ENCODE peak calls at places on chromosome 16, in nine cellular contexts. One of them, this sample, is unnamed.

GRCh38 chr16:68889508-68890150 is 46.3 kb downstream of the TANGO6 start:
- DNase-seq in HS-5: no peak
- DNase-seq in RPMI7951: no peak
- DNase-seq in left ventricle myocardium inferior: no peak
- DNase-seq in left colon: no peak
- DNase-seq in heart left ventricle: no peak
- DNase-seq in activated gamma-delta T cell treated with anti-CD3 and anti-CD28 coated beads, Interleukin-2, amount 50 U/mL, for 16 hours: no peak
- DNase-seq in stimulated activated naive CD8-positive, alpha-beta T cell treated with anti-CD3 and anti-CD28 coated beads, Interleukin-15, amount 100 ng/mL, for 72 hours: no peak
- DNase-seq in OCI-M1: no peak
- DNase-seq in this sample: no peak

GRCh38 chr16:58732545-58733247 is 1.4 kb downstream of the GOT2 start:
- DNase-seq in left ventricle myocardium inferior: no peak
- DNase-seq in RPMI7951: peak
- DNase-seq in OCI-M1: no peak
- DNase-seq in stimulated activated naive CD8-positive, alpha-beta T cell treated with anti-CD3 and anti-CD28 coated beads, Interleukin-15, amount 100 ng/mL, for 72 hours: peak
- DNase-seq in left colon: no peak
- DNase-seq in HS-5: no peak
- DNase-seq in activated gamma-delta T cell treated with anti-CD3 and anti-CD28 coated beads, Interleukin-2, amount 50 U/mL, for 16 hours: no peak
- DNase-seq in heart left ventricle: no peak
- DNase-seq in this sample: no peak

GRCh38 chr16:89257281-89257731 is 39.8 kb downstream of the ZNF778 start:
- DNase-seq in heart left ventricle: no peak
- DNase-seq in activated gamma-delta T cell treated with anti-CD3 and anti-CD28 coated beads, Interleukin-2, amount 50 U/mL, for 16 hours: no peak
- DNase-seq in left ventricle myocardium inferior: no peak
- DNase-seq in RPMI7951: peak
- DNase-seq in HS-5: no peak
- DNase-seq in stimulated activated naive CD8-positive, alpha-beta T cell treated with anti-CD3 and anti-CD28 coated beads, Interleukin-15, amount 100 ng/mL, for 72 hours: no peak
- DNase-seq in OCI-M1: no peak
- DNase-seq in left colon: no peak
- DNase-seq in this sample: no peak

GRCh38 chr16:49061315-49061714 is 220.3 kb downstream of the CBLN1 start:
- DNase-seq in left ventricle myocardium inferior: peak
- DNase-seq in left colon: no peak
- DNase-seq in OCI-M1: no peak
- DNase-seq in RPMI7951: no peak
- DNase-seq in activated gamma-delta T cell treated with anti-CD3 and anti-CD28 coated beads, Interleukin-2, amount 50 U/mL, for 16 hours: no peak
- DNase-seq in stimulated activated naive CD8-positive, alpha-beta T cell treated with anti-CD3 and anti-CD28 coated beads, Interleukin-15, amount 100 ng/mL, for 72 hours: no peak
- DNase-seq in HS-5: no peak
- DNase-seq in heart left ventricle: peak
- DNase-seq in this sample: no peak

GRCh38 chr16:49548571-49548970 is 175.0 kb downstream of the C16orf78 start:
- DNase-seq in stimulated activated naive CD8-positive, alpha-beta T cell treated with anti-CD3 and anti-CD28 coated beads, Interleukin-15, amount 100 ng/mL, for 72 hours: no peak
- DNase-seq in activated gamma-delta T cell treated with anti-CD3 and anti-CD28 coated beads, Interleukin-2, amount 50 U/mL, for 16 hours: no peak
- DNase-seq in RPMI7951: no peak
- DNase-seq in OCI-M1: no peak
- DNase-seq in left ventricle myocardium inferior: no peak
- DNase-seq in HS-5: no peak
- DNase-seq in heart left ventricle: no peak
- DNase-seq in left colon: no peak
- DNase-seq in this sample: no peak

GRCh38 chr16:71924710-71925109 is 29.4 kb downstream of the IST1 start:
- DNase-seq in left ventricle myocardium inferior: no peak
- DNase-seq in OCI-M1: no peak
- DNase-seq in stimulated activated naive CD8-positive, alpha-beta T cell treated with anti-CD3 and anti-CD28 coated beads, Interleukin-15, amount 100 ng/mL, for 72 hours: no peak
- DNase-seq in heart left ventricle: no peak
- DNase-seq in HS-5: no peak
- DNase-seq in activated gamma-delta T cell treated with anti-CD3 and anti-CD28 coated beads, Interleukin-2, amount 50 U/mL, for 16 hours: no peak
- DNase-seq in left colon: no peak
- DNase-seq in RPMI7951: no peak
- DNase-seq in this sample: no peak

GRCh38 chr16:79009911-79010310 is 590.6 kb downstream of the MAF start:
- DNase-seq in HS-5: no peak
- DNase-seq in OCI-M1: no peak
- DNase-seq in heart left ventricle: no peak
- DNase-seq in activated gamma-delta T cell treated with anti-CD3 and anti-CD28 coated beads, Interleukin-2, amount 50 U/mL, for 16 hours: no peak
- DNase-seq in left colon: no peak
- DNase-seq in stimulated activated naive CD8-positive, alpha-beta T cell treated with anti-CD3 and anti-CD28 coated beads, Interleukin-15, amount 100 ng/mL, for 72 hours: no peak
- DNase-seq in RPMI7951: no peak
- DNase-seq in left ventricle myocardium inferior: no peak
- DNase-seq in this sample: no peak

GRCh38 chr16:12775689-12776236 is 27.9 kb downstream of the CPPED1 start:
- DNase-seq in left colon: no peak
- DNase-seq in HS-5: no peak
- DNase-seq in OCI-M1: no peak
- DNase-seq in activated gamma-delta T cell treated with anti-CD3 and anti-CD28 coated beads, Interleukin-2, amount 50 U/mL, for 16 hours: no peak
- DNase-seq in RPMI7951: no peak
- DNase-seq in heart left ventricle: no peak
- DNase-seq in left ventricle myocardium inferior: no peak
- DNase-seq in stimulated activated naive CD8-positive, alpha-beta T cell treated with anti-CD3 and anti-CD28 coated beads, Interleukin-15, amount 100 ng/mL, for 72 hours: no peak
- DNase-seq in this sample: no peak

GRCh38 chr16:10121496-10121895 is 60.7 kb downstream of the GRIN2A start:
- DNase-seq in left colon: no peak
- DNase-seq in OCI-M1: no peak
- DNase-seq in activated gamma-delta T cell treated with anti-CD3 and anti-CD28 coated beads, Interleukin-2, amount 50 U/mL, for 16 hours: no peak
- DNase-seq in heart left ventricle: no peak
- DNase-seq in left ventricle myocardium inferior: no peak
- DNase-seq in HS-5: peak
- DNase-seq in stimulated activated naive CD8-positive, alpha-beta T cell treated with anti-CD3 and anti-CD28 coated beads, Interleukin-15, amount 100 ng/mL, for 72 hours: no peak
- DNase-seq in RPMI7951: peak
- DNase-seq in this sample: no peak

GRCh38 chr16:80993293-80993691 is 13.4 kb downstream of the CMC2 start:
- DNase-seq in activated gamma-delta T cell treated with anti-CD3 and anti-CD28 coated beads, Interleukin-2, amount 50 U/mL, for 16 hours: no peak
- DNase-seq in stimulated activated naive CD8-positive, alpha-beta T cell treated with anti-CD3 and anti-CD28 coated beads, Interleukin-15, amount 100 ng/mL, for 72 hours: no peak
- DNase-seq in RPMI7951: peak
- DNase-seq in OCI-M1: peak
- DNase-seq in left colon: no peak
- DNase-seq in heart left ventricle: no peak
- DNase-seq in left ventricle myocardium inferior: no peak
- DNase-seq in HS-5: peak
- DNase-seq in this sample: peak

GRCh38 chr16:70680495-70681381 is 5.1 kb downstream of the MTSS2 start:
- DNase-seq in HS-5: no peak
- DNase-seq in RPMI7951: no peak
- DNase-seq in heart left ventricle: no peak
- DNase-seq in activated gamma-delta T cell treated with anti-CD3 and anti-CD28 coated beads, Interleukin-2, amount 50 U/mL, for 16 hours: no peak
- DNase-seq in stimulated activated naive CD8-positive, alpha-beta T cell treated with anti-CD3 and anti-CD28 coated beads, Interleukin-15, amount 100 ng/mL, for 72 hours: no peak
- DNase-seq in left colon: no peak
- DNase-seq in OCI-M1: no peak
- DNase-seq in left ventricle myocardium inferior: peak
- DNase-seq in this sample: no peak

GRCh38 chr16:86171329-86171728 is 272.4 kb downstream of the IRF8 start:
- DNase-seq in stimulated activated naive CD8-positive, alpha-beta T cell treated with anti-CD3 and anti-CD28 coated beads, Interleukin-15, amount 100 ng/mL, for 72 hours: no peak
- DNase-seq in OCI-M1: no peak
- DNase-seq in activated gamma-delta T cell treated with anti-CD3 and anti-CD28 coated beads, Interleukin-2, amount 50 U/mL, for 16 hours: no peak
- DNase-seq in HS-5: no peak
- DNase-seq in left ventricle myocardium inferior: no peak
- DNase-seq in RPMI7951: peak
- DNase-seq in heart left ventricle: no peak
- DNase-seq in left colon: no peak
- DNase-seq in this sample: no peak

GRCh38 chr16:86664518-86665318 is 86.4 kb downstream of the FOXL1 start:
- DNase-seq in RPMI7951: peak
- DNase-seq in HS-5: peak
- DNase-seq in activated gamma-delta T cell treated with anti-CD3 and anti-CD28 coated beads, Interleukin-2, amount 50 U/mL, for 16 hours: peak
- DNase-seq in OCI-M1: peak
- DNase-seq in stimulated activated naive CD8-positive, alpha-beta T cell treated with anti-CD3 and anti-CD28 coated beads, Interleukin-15, amount 100 ng/mL, for 72 hours: peak
- DNase-seq in heart left ventricle: peak
- DNase-seq in left ventricle myocardium inferior: no peak
- DNase-seq in left colon: peak
- DNase-seq in this sample: peak

GRCh38 chr16:15621889-15622288 is 21.1 kb downstream of the MARF1 start:
- DNase-seq in stimulated activated naive CD8-positive, alpha-beta T cell treated with anti-CD3 and anti-CD28 coated beads, Interleukin-15, amount 100 ng/mL, for 72 hours: no peak
- DNase-seq in activated gamma-delta T cell treated with anti-CD3 and anti-CD28 coated beads, Interleukin-2, amount 50 U/mL, for 16 hours: no peak
- DNase-seq in left ventricle myocardium inferior: no peak
- DNase-seq in HS-5: no peak
- DNase-seq in left colon: no peak
- DNase-seq in OCI-M1: no peak
- DNase-seq in RPMI7951: no peak
- DNase-seq in heart left ventricle: no peak
- DNase-seq in this sample: no peak

GRCh38 chr16:11139624-11140375 is 116.2 kb downstream of the SOCS1 start:
- DNase-seq in left colon: no peak
- DNase-seq in RPMI7951: peak
- DNase-seq in heart left ventricle: no peak
- DNase-seq in OCI-M1: no peak
- DNase-seq in HS-5: no peak
- DNase-seq in activated gamma-delta T cell treated with anti-CD3 and anti-CD28 coated beads, Interleukin-2, amount 50 U/mL, for 16 hours: peak
- DNase-seq in left ventricle myocardium inferior: no peak
- DNase-seq in stimulated activated naive CD8-positive, alpha-beta T cell treated with anti-CD3 and anti-CD28 coated beads, Interleukin-15, amount 100 ng/mL, for 72 hours: peak
- DNase-seq in this sample: no peak

GRCh38 chr16:76277099-76278030 is at the start of gene CNTNAP4:
- DNase-seq in RPMI7951: no peak
- DNase-seq in left colon: no peak
- DNase-seq in HS-5: no peak
- DNase-seq in heart left ventricle: peak
- DNase-seq in activated gamma-delta T cell treated with anti-CD3 and anti-CD28 coated beads, Interleukin-2, amount 50 U/mL, for 16 hours: no peak
- DNase-seq in left ventricle myocardium inferior: no peak
- DNase-seq in stimulated activated naive CD8-positive, alpha-beta T cell treated with anti-CD3 and anti-CD28 coated beads, Interleukin-15, amount 100 ng/mL, for 72 hours: no peak
- DNase-seq in OCI-M1: no peak
- DNase-seq in this sample: no peak

GRCh38 chr16:20612551-20613470 is 36.6 kb upstream of the ACSM2B start:
- DNase-seq in OCI-M1: no peak
- DNase-seq in heart left ventricle: peak
- DNase-seq in RPMI7951: no peak
- DNase-seq in stimulated activated naive CD8-positive, alpha-beta T cell treated with anti-CD3 and anti-CD28 coated beads, Interleukin-15, amount 100 ng/mL, for 72 hours: no peak
- DNase-seq in left colon: peak
- DNase-seq in HS-5: no peak
- DNase-seq in left ventricle myocardium inferior: peak
- DNase-seq in activated gamma-delta T cell treated with anti-CD3 and anti-CD28 coated beads, Interleukin-2, amount 50 U/mL, for 16 hours: no peak
- DNase-seq in this sample: no peak

GRCh38 chr16:6125483-6126259 is 1028.1 kb upstream of the EEF2KMT start:
- DNase-seq in HS-5: no peak
- DNase-seq in stimulated activated naive CD8-positive, alpha-beta T cell treated with anti-CD3 and anti-CD28 coated beads, Interleukin-15, amount 100 ng/mL, for 72 hours: no peak
- DNase-seq in RPMI7951: peak
- DNase-seq in OCI-M1: no peak
- DNase-seq in left ventricle myocardium inferior: no peak
- DNase-seq in left colon: no peak
- DNase-seq in activated gamma-delta T cell treated with anti-CD3 and anti-CD28 coated beads, Interleukin-2, amount 50 U/mL, for 16 hours: no peak
- DNase-seq in heart left ventricle: no peak
- DNase-seq in this sample: no peak

GRCh38 chr16:31093132-31093703 is 1.4 kb downstream of the VKORC1 start:
- DNase-seq in HS-5: no peak
- DNase-seq in activated gamma-delta T cell treated with anti-CD3 and anti-CD28 coated beads, Interleukin-2, amount 50 U/mL, for 16 hours: no peak
- DNase-seq in left colon: no peak
- DNase-seq in heart left ventricle: peak
- DNase-seq in RPMI7951: peak
- DNase-seq in left ventricle myocardium inferior: no peak
- DNase-seq in OCI-M1: peak
- DNase-seq in stimulated activated naive CD8-positive, alpha-beta T cell treated with anti-CD3 and anti-CD28 coated beads, Interleukin-15, amount 100 ng/mL, for 72 hours: no peak
- DNase-seq in this sample: peak

GRCh38 chr16:57273826-57274225 is 10.6 kb downstream of the PLLP start:
- DNase-seq in HS-5: no peak
- DNase-seq in stimulated activated naive CD8-positive, alpha-beta T cell treated with anti-CD3 and anti-CD28 coated beads, Interleukin-15, amount 100 ng/mL, for 72 hours: no peak
- DNase-seq in OCI-M1: no peak
- DNase-seq in RPMI7951: no peak
- DNase-seq in activated gamma-delta T cell treated with anti-CD3 and anti-CD28 coated beads, Interleukin-2, amount 50 U/mL, for 16 hours: no peak
- DNase-seq in left colon: no peak
- DNase-seq in left ventricle myocardium inferior: no peak
- DNase-seq in heart left ventricle: no peak
- DNase-seq in this sample: no peak

GRCh38 chr16:15897386-15897785 is 9.0 kb upstream of the CEP20 start:
- DNase-seq in left ventricle myocardium inferior: no peak
- DNase-seq in HS-5: no peak
- DNase-seq in activated gamma-delta T cell treated with anti-CD3 and anti-CD28 coated beads, Interleukin-2, amount 50 U/mL, for 16 hours: no peak
- DNase-seq in heart left ventricle: no peak
- DNase-seq in RPMI7951: no peak
- DNase-seq in OCI-M1: no peak
- DNase-seq in left colon: no peak
- DNase-seq in stimulated activated naive CD8-positive, alpha-beta T cell treated with anti-CD3 and anti-CD28 coated beads, Interleukin-15, amount 100 ng/mL, for 72 hours: no peak
- DNase-seq in this sample: no peak

GRCh38 chr16:68802190-68802589 is 41.1 kb upstream of the TANGO6 start:
- DNase-seq in activated gamma-delta T cell treated with anti-CD3 and anti-CD28 coated beads, Interleukin-2, amount 50 U/mL, for 16 hours: no peak
- DNase-seq in left ventricle myocardium inferior: no peak
- DNase-seq in stimulated activated naive CD8-positive, alpha-beta T cell treated with anti-CD3 and anti-CD28 coated beads, Interleukin-15, amount 100 ng/mL, for 72 hours: no peak
- DNase-seq in OCI-M1: no peak
- DNase-seq in left colon: no peak
- DNase-seq in RPMI7951: no peak
- DNase-seq in HS-5: peak
- DNase-seq in heart left ventricle: no peak
- DNase-seq in this sample: no peak

GRCh38 chr16:22291860-22292692 is 5.1 kb upstream of the POLR3E start:
- DNase-seq in activated gamma-delta T cell treated with anti-CD3 and anti-CD28 coated beads, Interleukin-2, amount 50 U/mL, for 16 hours: no peak
- DNase-seq in left colon: no peak
- DNase-seq in heart left ventricle: no peak
- DNase-seq in left ventricle myocardium inferior: no peak
- DNase-seq in HS-5: no peak
- DNase-seq in RPMI7951: no peak
- DNase-seq in stimulated activated naive CD8-positive, alpha-beta T cell treated with anti-CD3 and anti-CD28 coated beads, Interleukin-15, amount 100 ng/mL, for 72 hours: no peak
- DNase-seq in OCI-M1: peak
- DNase-seq in this sample: peak

GRCh38 chr16:188674-189073 is 8.4 kb downstream of the HBQ1 start:
- DNase-seq in left colon: no peak
- DNase-seq in activated gamma-delta T cell treated with anti-CD3 and anti-CD28 coated beads, Interleukin-2, amount 50 U/mL, for 16 hours: no peak
- DNase-seq in left ventricle myocardium inferior: no peak
- DNase-seq in OCI-M1: no peak
- DNase-seq in HS-5: no peak
- DNase-seq in RPMI7951: no peak
- DNase-seq in heart left ventricle: no peak
- DNase-seq in stimulated activated naive CD8-positive, alpha-beta T cell treated with anti-CD3 and anti-CD28 coated beads, Interleukin-15, amount 100 ng/mL, for 72 hours: no peak
- DNase-seq in this sample: no peak

GRCh38 chr16:84502581-84502980 is 1.9 kb downstream of the MEAK7 start:
- DNase-seq in left colon: no peak
- DNase-seq in stimulated activated naive CD8-positive, alpha-beta T cell treated with anti-CD3 and anti-CD28 coated beads, Interleukin-15, amount 100 ng/mL, for 72 hours: no peak
- DNase-seq in HS-5: no peak
- DNase-seq in activated gamma-delta T cell treated with anti-CD3 and anti-CD28 coated beads, Interleukin-2, amount 50 U/mL, for 16 hours: no peak
- DNase-seq in RPMI7951: peak
- DNase-seq in OCI-M1: no peak
- DNase-seq in heart left ventricle: no peak
- DNase-seq in left ventricle myocardium inferior: no peak
- DNase-seq in this sample: no peak

GRCh38 chr16:47492428-47493357 is 31.6 kb downstream of the PHKB start:
- DNase-seq in left colon: peak
- DNase-seq in activated gamma-delta T cell treated with anti-CD3 and anti-CD28 coated beads, Interleukin-2, amount 50 U/mL, for 16 hours: no peak
- DNase-seq in heart left ventricle: peak
- DNase-seq in RPMI7951: no peak
- DNase-seq in stimulated activated naive CD8-positive, alpha-beta T cell treated with anti-CD3 and anti-CD28 coated beads, Interleukin-15, amount 100 ng/mL, for 72 hours: no peak
- DNase-seq in OCI-M1: peak
- DNase-seq in HS-5: no peak
- DNase-seq in left ventricle myocardium inferior: peak
- DNase-seq in this sample: peak

GRCh38 chr16:48014349-48015135 is 141.3 kb downstream of the ABCC12 start:
- DNase-seq in activated gamma-delta T cell treated with anti-CD3 and anti-CD28 coated beads, Interleukin-2, amount 50 U/mL, for 16 hours: no peak
- DNase-seq in HS-5: no peak
- DNase-seq in OCI-M1: no peak
- DNase-seq in left ventricle myocardium inferior: no peak
- DNase-seq in left colon: no peak
- DNase-seq in RPMI7951: peak
- DNase-seq in heart left ventricle: no peak
- DNase-seq in stimulated activated naive CD8-positive, alpha-beta T cell treated with anti-CD3 and anti-CD28 coated beads, Interleukin-15, amount 100 ng/mL, for 72 hours: no peak
- DNase-seq in this sample: no peak

GRCh38 chr16:9644258-9644657 is 538.0 kb downstream of the GRIN2A start:
- DNase-seq in RPMI7951: no peak
- DNase-seq in HS-5: no peak
- DNase-seq in OCI-M1: no peak
- DNase-seq in left ventricle myocardium inferior: no peak
- DNase-seq in heart left ventricle: no peak
- DNase-seq in stimulated activated naive CD8-positive, alpha-beta T cell treated with anti-CD3 and anti-CD28 coated beads, Interleukin-15, amount 100 ng/mL, for 72 hours: no peak
- DNase-seq in activated gamma-delta T cell treated with anti-CD3 and anti-CD28 coated beads, Interleukin-2, amount 50 U/mL, for 16 hours: no peak
- DNase-seq in left colon: no peak
- DNase-seq in this sample: no peak

GRCh38 chr16:80972611-80973010 is 34.1 kb downstream of the CMC2 start:
- DNase-seq in RPMI7951: no peak
- DNase-seq in stimulated activated naive CD8-positive, alpha-beta T cell treated with anti-CD3 and anti-CD28 coated beads, Interleukin-15, amount 100 ng/mL, for 72 hours: no peak
- DNase-seq in left colon: no peak
- DNase-seq in activated gamma-delta T cell treated with anti-CD3 and anti-CD28 coated beads, Interleukin-2, amount 50 U/mL, for 16 hours: no peak
- DNase-seq in heart left ventricle: no peak
- DNase-seq in OCI-M1: no peak
- DNase-seq in left ventricle myocardium inferior: no peak
- DNase-seq in HS-5: no peak
- DNase-seq in this sample: no peak

GRCh38 chr16:66740010-66740409 is 11.4 kb downstream of the DYNC1LI2 start:
- DNase-seq in stimulated activated naive CD8-positive, alpha-beta T cell treated with anti-CD3 and anti-CD28 coated beads, Interleukin-15, amount 100 ng/mL, for 72 hours: no peak
- DNase-seq in OCI-M1: peak
- DNase-seq in RPMI7951: peak
- DNase-seq in left colon: peak
- DNase-seq in heart left ventricle: no peak
- DNase-seq in activated gamma-delta T cell treated with anti-CD3 and anti-CD28 coated beads, Interleukin-2, amount 50 U/mL, for 16 hours: no peak
- DNase-seq in HS-5: no peak
- DNase-seq in left ventricle myocardium inferior: no peak
- DNase-seq in this sample: peak

GRCh38 chr16:48393843-48394703 is 8.9 kb upstream of the SIAH1 start:
- DNase-seq in left colon: no peak
- DNase-seq in OCI-M1: peak
- DNase-seq in activated gamma-delta T cell treated with anti-CD3 and anti-CD28 coated beads, Interleukin-2, amount 50 U/mL, for 16 hours: no peak
- DNase-seq in RPMI7951: no peak
- DNase-seq in stimulated activated naive CD8-positive, alpha-beta T cell treated with anti-CD3 and anti-CD28 coated beads, Interleukin-15, amount 100 ng/mL, for 72 hours: no peak
- DNase-seq in heart left ventricle: peak
- DNase-seq in left ventricle myocardium inferior: no peak
- DNase-seq in HS-5: no peak
- DNase-seq in this sample: peak